ENCODE peak calls at places on chromosomes 1 and 21, in eight cellular contexts. H is endodermal cell, O is stomach, B is colonic mucosa, C is Peyer's patch, M is tibial artery, V is uterus, D is heart left ventricle. K is an unnamed sample. For H3K4me1, the result is how much of the 10 kb centered on the place peaks cover.

GRCh38 chr1:156648496-156648895 is 6.6 kb downstream of the BCAN start:
- DNase-seq in H (no peak), O (no peak), B (no peak), C (no peak), M (no peak), V (no peak), D (no peak), K (no peak)

GRCh38 chr1:154765970-154766369 is 104.1 kb downstream of the KCNN3 start:
- DNase-seq in H (peak), O (peak), B (no peak), C (no peak), M (no peak), V (peak), D (no peak), K (no peak)

GRCh38 chr1:240515505-240515904 is 96.5 kb downstream of the GREM2 start:
- DNase-seq in H (no peak), O (no peak), B (no peak), C (no peak), M (no peak), V (no peak), D (no peak), K (no peak)

GRCh38 chr1:112599513-112599912 is 19.4 kb downstream of the ST7L start:
- DNase-seq in H (no peak), O (no peak), B (no peak), C (no peak), M (no peak), V (no peak), D (no peak), K (no peak)

GRCh38 chr1:211229365-211229759 is 29.8 kb upstream of the RCOR3 start:
- DNase-seq in H (no peak), O (no peak), B (no peak), C (no peak), M (no peak), V (no peak), D (no peak), K (no peak)

GRCh38 chr1:24541711-24542346 is 14.1 kb upstream of the NCMAP start:
- DNase-seq in H (peak), O (peak), B (peak), C (no peak), M (no peak), V (no peak), D (no peak), K (no peak)

GRCh38 chr1:246875041-246876026 is 56.4 kb downstream of the AHCTF1 start:
- DNase-seq in H (no peak), O (no peak), B (no peak), C (no peak), M (no peak), V (no peak), D (no peak), K (peak)

GRCh38 chr1:102105931-102106550 is 109.3 kb upstream of the OLFM3 start:
- DNase-seq in H (no peak), O (no peak), B (no peak), C (no peak), M (no peak), V (no peak), D (no peak), K (no peak)

GRCh38 chr1:217881607-217882332 is 250.6 kb downstream of the SPATA17 start:
- DNase-seq in H (no peak), O (no peak), B (no peak), C (no peak), M (no peak), V (no peak), D (no peak), K (no peak)

GRCh38 chr21:35329940-35330670 is 281.0 kb upstream of the RUNX1 start:
- DNase-seq in H (no peak), O (no peak), B (no peak), C (no peak), M (no peak), V (no peak), D (no peak), K (no peak)

GRCh38 chr1:39395357-39395831 is 96.0 kb upstream of the BMP8A start:
- DNase-seq in H (peak), O (no peak), B (peak), C (no peak), M (no peak), V (no peak), D (no peak), K (peak)
- H3K4me1 ChIP-seq in H (under half), O (half or more), B (under half), C (under half), M (under half), V (under half), D (half or more), K (half or more)

GRCh38 chr1:229558460-229559335 is at the start of gene ABCB10:
- DNase-seq in H (peak), O (peak), B (peak), C (peak), M (peak), V (peak), D (peak), K (peak)

GRCh38 chr1:229562686-229563085 is 4.2 kb upstream of the ABCB10 start:
- DNase-seq in H (no peak), O (no peak), B (no peak), C (no peak), M (no peak), V (no peak), D (no peak), K (no peak)

GRCh38 chr1:229567109-229567868 is 8.8 kb upstream of the ABCB10 start:
- DNase-seq in H (no peak), O (no peak), B (no peak), C (no peak), M (no peak), V (no peak), D (no peak), K (no peak)

GRCh38 chr1:229563701-229564100 is 5.2 kb upstream of the ABCB10 start:
- DNase-seq in H (no peak), O (no peak), B (no peak), C (no peak), M (peak), V (peak), D (no peak), K (no peak)

DNA sequence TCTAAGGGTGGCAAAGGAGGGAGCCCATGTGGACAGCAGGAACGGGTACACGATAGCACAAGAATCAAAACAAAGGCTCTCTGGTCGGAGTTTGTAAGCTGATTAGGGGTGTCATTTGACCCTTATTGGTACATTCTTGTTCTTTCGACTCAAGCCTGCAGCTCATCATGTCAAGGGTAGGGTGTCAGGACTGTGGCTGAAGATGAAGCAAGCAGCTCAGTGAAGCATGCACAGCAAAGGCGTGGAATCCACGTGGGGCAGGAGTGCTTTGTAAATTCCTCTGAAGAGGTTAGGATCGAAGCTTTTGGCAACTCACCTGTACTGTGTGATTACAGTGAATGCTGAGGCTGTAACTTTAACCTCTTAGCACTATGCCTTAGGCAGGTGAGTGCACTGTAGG is 4.7 kb upstream of the ABCB10 start:
- DNase-seq in H (peak), O (no peak), B (no peak), C (no peak), M (no peak), V (no peak), D (no peak), K (no peak)
- TF ChIP-seq CTCF in H (no peak), O (no peak), B (no peak), C (no peak), M (no peak), V (no peak), D (no peak), K (no peak)

GRCh38 chr1:209657140-209657879 is 5.1 kb upstream of the LAMB3 start:
- DNase-seq in H (no peak), O (no peak), B (no peak), C (no peak), M (no peak), V (no peak), D (no peak), K (peak)

GRCh38 chr1:209655832-209656231 is 3.6 kb upstream of the LAMB3 start:
- DNase-seq in H (no peak), O (peak), B (peak), C (no peak), M (no peak), V (no peak), D (no peak), K (peak)

GRCh38 chr1:209655412-209655811 is 3.2 kb upstream of the LAMB3 start:
- DNase-seq in H (no peak), O (no peak), B (no peak), C (no peak), M (no peak), V (no peak), D (no peak), K (no peak)

GRCh38 chr1:209659909-209660308 is 7.7 kb upstream of the LAMB3 start:
- DNase-seq in H (no peak), O (no peak), B (no peak), C (no peak), M (no peak), V (no peak), D (no peak), K (no peak)

GRCh38 chr1:209657918-209658317 is 5.7 kb upstream of the LAMB3 start:
- DNase-seq in H (no peak), O (no peak), B (no peak), C (no peak), M (no peak), V (no peak), D (no peak), K (peak)
- H3K4me1 ChIP-seq in H (under half), O (under half), B (under half), C (under half), M (under half), V (under half), D (under half), K (half or more)

GRCh38 chr1:173392895-173393654 is 84.1 kb upstream of the PRDX6 start:
- DNase-seq in H (no peak), O (no peak), B (no peak), C (no peak), M (no peak), V (no peak), D (no peak), K (peak)

GRCh38 chr1:173388352-173388751 is 88.8 kb upstream of the PRDX6 start:
- DNase-seq in H (no peak), O (no peak), B (no peak), C (no peak), M (no peak), V (no peak), D (no peak), K (no peak)

GRCh38 chr1:173395762-173396161 is 81.4 kb upstream of the PRDX6 start:
- DNase-seq in H (no peak), O (no peak), B (no peak), C (no peak), M (no peak), V (no peak), D (no peak), K (no peak)

GRCh38 chr1:173393655-173393993 is 83.5 kb upstream of the PRDX6 start:
- DNase-seq in H (no peak), O (no peak), B (no peak), C (no peak), M (no peak), V (no peak), D (no peak), K (no peak)
- TF ChIP-seq CTCF in H (no peak), O (no peak), B (no peak), C (no peak), M (no peak), V (no peak), D (no peak), K (no peak)

GRCh38 chr1:10838541-10838940 is 42.1 kb upstream of the CASZ1 start:
- DNase-seq in H (peak), O (no peak), B (no peak), C (no peak), M (no peak), V (no peak), D (no peak), K (no peak)

GRCh38 chr1:10834770-10835412 is 38.4 kb upstream of the CASZ1 start:
- DNase-seq in H (no peak), O (no peak), B (no peak), C (no peak), M (no peak), V (no peak), D (no peak), K (no peak)

GRCh38 chr1:10835423-10836421 is 39.3 kb upstream of the CASZ1 start:
- DNase-seq in H (peak), O (peak), B (peak), C (no peak), M (no peak), V (peak), D (no peak), K (no peak)

GRCh38 chr1:10839188-10839770 is 42.8 kb upstream of the CASZ1 start:
- DNase-seq in H (peak), O (no peak), B (no peak), C (no peak), M (no peak), V (no peak), D (no peak), K (no peak)

GRCh38 chr1:10836726-10837125 is 40.3 kb upstream of the CASZ1 start:
- DNase-seq in H (peak), O (no peak), B (no peak), C (no peak), M (no peak), V (no peak), D (no peak), K (no peak)
- H3K4me1 ChIP-seq in H (under half), O (under half), B (under half), C (under half), M (under half), V (under half), D (under half), K (under half)

DNA sequence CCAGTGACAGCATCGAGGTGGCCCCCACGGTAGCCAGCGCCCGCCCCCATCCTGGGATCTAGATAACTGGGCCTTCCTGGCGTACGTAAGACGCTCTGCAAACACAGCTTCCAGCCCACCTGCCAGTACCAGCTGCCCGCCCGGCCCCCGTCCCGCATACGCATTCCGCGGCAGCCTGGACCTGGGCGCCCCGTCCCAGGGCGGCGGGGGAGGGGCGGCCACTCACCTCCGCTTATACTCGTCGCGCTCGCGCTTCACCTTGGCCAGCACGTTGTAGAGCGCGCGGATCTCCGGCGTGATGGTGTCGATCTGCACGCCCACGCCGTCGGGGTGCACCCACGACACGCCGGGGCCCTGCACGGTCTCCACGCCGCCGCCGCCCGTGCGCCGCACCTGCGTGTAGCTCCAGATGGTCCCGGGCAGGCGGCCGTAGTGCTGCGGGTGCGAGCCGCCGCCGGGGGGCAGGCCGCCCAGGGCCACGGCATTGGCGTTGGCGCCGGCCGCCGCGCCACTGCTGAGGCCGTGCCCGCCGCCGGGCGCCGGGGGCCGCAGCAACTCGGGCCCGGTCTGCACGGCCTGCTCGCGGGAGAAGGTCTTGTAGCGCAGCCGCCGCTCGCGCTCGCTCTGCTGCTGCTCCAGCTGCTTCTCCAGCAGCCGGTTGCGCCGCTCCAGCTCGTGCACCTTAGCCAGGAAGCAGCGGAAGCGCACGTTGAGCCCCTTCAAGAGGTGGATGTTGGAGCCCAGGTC is 861 bp downstream of the IFFO2 start:
- DNase-seq in H (peak), O (peak), B (peak), C (peak), M (no peak), V (peak), D (peak), K (no peak)
- TF ChIP-seq CTCF in H (peak), O (no peak), B (no peak), C (peak), M (peak), V (peak), D (no peak), K (peak)

GRCh38 chr1:11708554-11709350 is 17.2 kb downstream of the DRAXIN start:
- DNase-seq in H (no peak), O (no peak), B (no peak), C (no peak), M (no peak), V (no peak), D (no peak), K (no peak)
- H3K4me1 ChIP-seq in H (under half), O (under half), B (under half), C (under half), M (under half), V (under half), D (under half), K (under half)

DNA sequence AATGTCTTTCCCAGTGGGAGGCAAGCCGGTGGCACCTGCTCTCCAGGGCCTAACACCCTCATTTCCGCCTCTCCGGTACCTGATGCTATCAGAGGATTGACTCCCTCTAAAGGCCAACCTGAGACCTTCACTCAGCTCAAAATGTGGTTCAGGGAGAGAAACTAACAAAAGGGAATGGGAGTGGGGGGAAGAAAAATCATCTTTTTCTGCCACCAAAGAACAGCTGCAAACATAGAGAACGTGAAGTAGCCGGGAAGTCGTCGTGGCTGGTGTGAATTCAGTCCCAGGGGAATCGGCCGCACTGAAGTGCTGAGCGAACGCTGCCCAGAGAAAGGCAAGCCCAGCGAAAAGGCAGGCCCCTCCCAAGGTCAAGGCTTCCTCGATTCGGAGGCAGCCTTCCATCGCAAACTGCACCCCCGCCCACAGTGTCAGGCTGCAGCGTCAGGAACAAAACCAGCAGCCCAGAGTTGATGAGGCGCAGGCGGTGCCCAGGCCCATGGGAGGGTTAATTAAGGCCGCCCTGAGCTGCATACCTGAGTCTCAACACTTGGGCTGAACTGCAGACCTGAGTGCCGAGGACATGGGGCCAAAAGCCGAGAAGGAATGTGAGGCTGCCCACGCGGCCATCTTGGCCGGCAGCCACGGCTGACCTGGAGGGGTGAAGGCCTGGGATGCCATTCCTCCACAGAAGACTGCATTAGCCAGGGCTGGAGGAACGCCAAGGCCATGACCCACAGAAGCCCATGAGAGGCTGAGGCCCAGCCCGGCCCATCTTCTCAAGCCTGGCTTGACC is 160.2 kb downstream of the PSMG1 start:
- DNase-seq in H (peak), O (no peak), B (no peak), C (no peak), M (no peak), V (peak), D (peak), K (no peak)
- TF ChIP-seq CTCF in H (peak), O (no peak), B (no peak), C (peak), M (peak), V (peak), D (peak), K (peak)

K was measured in foreskin keratinocyte.